ENCODE peak calls at places on chromosomes 2 and 18, in eight cellular contexts. L is brain microvascular endothelial cell; N is left colon; W is fibroblast of the aortic adventitia; K is SK-N-MC; Q is adrenal gland; V is right cardiac atrium; T is activated CD8-positive, alpha-beta memory T cell treated with anti-CD3 and anti-CD28 coated beads for 4 hours. P is an unnamed sample.

GRCh38 chr2:207126724-207127314 is 38.9 kb downstream of the KLF7 start:
- DNase-seq in W (no peak), N (no peak), K (no peak), V (no peak), L (no peak), Q (no peak), T (no peak), P (no peak)

GRCh38 chr2:226578373-226578772 is 221.2 kb downstream of the IRS1 start:
- DNase-seq in K (no peak), V (no peak), L (no peak), W (no peak), N (no peak), Q (no peak), T (no peak), P (no peak)

GRCh38 chr2:240839152-240840143 is 19.4 kb upstream of the KIF1A start:
- DNase-seq in V (no peak), Q (no peak), L (no peak), N (no peak), K (no peak), T (no peak), W (no peak), P (no peak)

GRCh38 chr18:46253498-46253897 is 149.3 kb downstream of the HAUS1 start:
- DNase-seq in W (peak; percentile 55), V (no peak), L (peak; percentile 39), N (no peak), K (no peak), Q (no peak), T (no peak), P (no peak)

GRCh38 chr2:209772316-209772715 is 684 bp downstream of the UNC80 start:
- DNase-seq in Q (no peak), V (no peak), W (no peak), L (no peak), N (no peak), K (no peak), T (no peak), P (no peak)

GRCh38 chr2:133760366-133760765 is 192.1 kb upstream of the NCKAP5 start:
- DNase-seq in T (no peak), L (peak; percentile 48), V (no peak), K (no peak), N (no peak), W (no peak), Q (no peak), P (no peak)

GRCh38 chr2:159073256-159073655 is 104.8 kb downstream of the TANC1 start:
- DNase-seq in L (peak; percentile 58), Q (no peak), W (peak; percentile 60), N (no peak), V (no peak), T (no peak), K (no peak), P (no peak)

GRCh38 chr2:200618590-200619021 is 32.8 kb downstream of the AOX1 start:
- DNase-seq in W (peak; percentile 87), N (no peak), V (no peak), T (no peak), K (peak; percentile 97), L (peak; percentile 24), Q (no peak), P (no peak)

GRCh38 chr18:74012954-74013630 is 134.5 kb downstream of the FBXO15 start:
- DNase-seq in L (no peak), T (no peak), W (no peak), V (no peak), N (no peak), Q (no peak), K (no peak), P (no peak)

GRCh38 chr2:142992843-142993242 is 115.4 kb downstream of the KYNU start:
- DNase-seq in T (no peak), W (no peak), L (no peak), K (peak; percentile 61), N (no peak), Q (no peak), V (no peak), P (no peak)

GRCh38 chr18:44725300-44726096 is 44.8 kb downstream of the SETBP1 start:
- DNase-seq in N (peak; percentile 51), K (no peak), L (peak; percentile 72), Q (peak; percentile 31), V (peak; percentile 59), W (peak; percentile 61), T (peak; percentile 25), P (peak; percentile 80)

GRCh38 chr2:39568561-39569006 is 97.1 kb upstream of the TMEM178A start:
- DNase-seq in L (peak; percentile 49), T (no peak), Q (peak; percentile 25), V (no peak), K (no peak), W (peak; percentile 89), N (no peak), P (no peak)

GRCh38 chr2:101616411-101616810 is 81.1 kb upstream of the MAP4K4 start:
- DNase-seq in Q (no peak), N (no peak), T (no peak), W (no peak), L (peak; percentile 18), K (no peak), V (peak; percentile 42), P (no peak)

GRCh38 chr2:113136828-113137775 is 9.7 kb downstream of the IL1RN start:
- DNase-seq in K (no peak), W (peak; percentile 64), V (no peak), L (peak; percentile 41), T (no peak), N (no peak), Q (no peak), P (peak; percentile 38)

GRCh38 chr18:24075731-24076130 is 61.2 kb downstream of the TTC39C start:
- DNase-seq in N (no peak), L (no peak), W (no peak), Q (no peak), K (no peak), V (no peak), T (no peak), P (no peak)

GRCh38 chr2:164260506-164260905 is 360.8 kb downstream of the GRB14 start:
- DNase-seq in L (no peak), W (peak; percentile 37), V (no peak), N (no peak), T (no peak), K (no peak), Q (no peak), P (no peak)

GRCh38 chr2:216319771-216320170 is 52.5 kb downstream of the MARCHF4 start:
- DNase-seq in K (no peak), N (no peak), L (peak; percentile 37), V (no peak), T (no peak), Q (no peak), W (peak; percentile 44), P (no peak)

GRCh38 chr2:54558976-54559410 is 102.9 kb downstream of the SPTBN1 start:
- DNase-seq in L (no peak), K (no peak), W (no peak), N (no peak), Q (no peak), T (no peak), V (no peak), P (no peak)

GRCh38 chr2:231684314-231685223 is 23.8 kb upstream of the PTMA start:
- DNase-seq in L (no peak), W (no peak), V (peak; percentile 57), T (no peak), K (no peak), Q (no peak), N (no peak), P (no peak)

GRCh38 chr2:167935803-167936110 is 311.6 kb downstream of the STK39 start:
- DNase-seq in N (no peak), W (no peak), T (no peak), L (no peak), V (no peak), K (no peak), Q (no peak), P (no peak)

GRCh38 chr18:11862468-11863137 is 11.4 kb downstream of the CHMP1B start:
- DNase-seq in V (no peak), K (no peak), T (no peak), L (no peak), N (no peak), W (no peak), Q (no peak), P (no peak)

GRCh38 chr2:23513245-23513880 is 128.4 kb downstream of the KLHL29 start:
- DNase-seq in W (no peak), V (no peak), L (no peak), Q (no peak), T (no peak), K (no peak), N (peak; percentile 52), P (no peak)

GRCh38 chr2:56288863-56289580 is 105.2 kb downstream of the CCDC85A start:
- DNase-seq in L (no peak), N (no peak), V (no peak), W (no peak), Q (no peak), T (no peak), K (no peak), P (no peak)

GRCh38 chr18:67199993-67200617 is 316.4 kb downstream of the DSEL start:
- DNase-seq in T (no peak), N (no peak), Q (no peak), V (no peak), L (peak; percentile 22), W (peak; percentile 78), K (peak; percentile 80), P (no peak)

GRCh38 chr2:160405077-160405865 is 88.3 kb downstream of the RBMS1 start:
- DNase-seq in Q (no peak), V (no peak), K (no peak), T (no peak), L (no peak), N (no peak), W (peak; percentile 54), P (no peak)

GRCh38 chr2:157596992-157597681 is 31.5 kb downstream of the ACVR1C start:
- DNase-seq in K (no peak), T (no peak), Q (no peak), V (peak; percentile 46), N (no peak), L (peak; percentile 14), W (peak; percentile 7), P (peak; percentile 58)

GRCh38 chr18:54766631-54767030 is 61.6 kb upstream of the RAB27B start:
- DNase-seq in N (no peak), V (no peak), Q (no peak), W (peak; percentile 29), K (no peak), L (no peak), T (no peak), P (no peak)

GRCh38 chr2:205685314-205686230 is 3.3 kb downstream of the NRP2 start:
- DNase-seq in W (peak; percentile 45), K (no peak), N (no peak), T (no peak), Q (peak; percentile 69), V (no peak), L (no peak), P (no peak)

GRCh38 chr2:195488567-195488966 is 168.5 kb upstream of the SLC39A10 start:
- DNase-seq in N (no peak), T (no peak), L (no peak), K (no peak), Q (no peak), W (no peak), V (no peak), P (no peak)

GRCh38 chr18:68267583-68267982 is 447.3 kb downstream of the TMX3 start:
- DNase-seq in W (peak; percentile 49), V (no peak), Q (no peak), N (no peak), K (no peak), L (peak; percentile 23), T (no peak), P (no peak)

GRCh38 chr18:35143615-35144596 is 96.9 kb upstream of the ZNF397 start:
- DNase-seq in Q (peak; percentile 61), V (no peak), L (peak; percentile 54), W (peak; percentile 74), T (no peak), N (no peak), K (no peak), P (peak; percentile 24)

GRCh38 chr18:60910534-60910933 is 422.7 kb upstream of the CDH20 start:
- DNase-seq in K (no peak), N (no peak), L (no peak), T (no peak), Q (no peak), W (peak; percentile 88), V (no peak), P (no peak)

GRCh38 chr2:105977212-105977611 is 216.9 kb downstream of the UXS1 start:
- DNase-seq in K (no peak), V (no peak), T (no peak), Q (no peak), W (peak; percentile 62), L (peak; percentile 95), N (no peak), P (no peak)

GRCh38 chr2:121099329-121100318 is 185.4 kb downstream of the TFCP2L1 start:
- DNase-seq in Q (no peak), T (no peak), L (no peak), K (no peak), V (no peak), W (no peak), N (no peak), P (no peak)